ENCODE peak calls at places on chromosomes 7 and 10, in five cellular contexts. E is HepG2, V is GM12878, F is WTC11, P is K562. J is an unnamed sample.
A peak's percentile ranks its signal among the peaks of the same experiment; 100 is the strongest.

GRCh38 chr10:22335204-22335956 is 9.9 kb upstream of the SPAG6 start:
- DNase-seq in E (no peak), V (no peak), F (peak; percentile 58), P (no peak), J (peak; percentile 78)

GRCh38 chr10:35574924-35575352 is 30.2 kb upstream of the GJD4 start:
- DNase-seq in E (no peak), V (no peak), F (peak; percentile 55), P (peak; percentile 16), J (peak; percentile 61)

GRCh38 chr7:66205736-66206080 is 574 bp downstream of the TPST1 start:
- DNase-seq in E (no peak), V (no peak), F (peak; percentile 31), P (no peak), J (peak; percentile 27)

GRCh38 chr7:22393825-22394458 is 37.0 kb upstream of the RAPGEF5 start:
- DNase-seq in E (no peak), V (no peak), F (no peak), P (no peak), J (no peak)

GRCh38 chr10:30014511-30014910 is 44.9 kb downstream of the JCAD start:
- DNase-seq in E (no peak), V (no peak), F (no peak), P (no peak), J (no peak)

GRCh38 chr10:24418532-24418931 is 209.6 kb downstream of the KIAA1217 start:
- DNase-seq in E (no peak), V (no peak), F (no peak), P (no peak), J (peak; percentile 24)

GRCh38 chr10:22681783-22682183 is 32.6 kb downstream of the PIP4K2A start:
- DNase-seq in E (peak; percentile 85), V (no peak), F (no peak), P (peak; percentile 75), J (no peak)

GRCh38 chr7:68245688-68246087 is 1249.1 kb downstream of the TYW1 start:
- DNase-seq in E (no peak), V (no peak), F (no peak), P (no peak), J (peak; percentile 8)

GRCh38 chr10:123180691-123181090 is 26.5 kb downstream of the BUB3 start:
- DNase-seq in E (no peak), V (no peak), F (no peak), P (no peak), J (no peak)

GRCh38 chr10:117762819-117763172 is 220.2 kb downstream of the EMX2 start:
- DNase-seq in E (no peak), V (no peak), F (no peak), P (peak; percentile 11), J (no peak)

GRCh38 chr10:33136781-33137180 is 178.8 kb upstream of the ITGB1 start:
- DNase-seq in E (no peak), V (no peak), F (no peak), P (no peak), J (no peak)

GRCh38 chr10:88130912-88131311 is 267.5 kb downstream of the PTEN start:
- DNase-seq in E (no peak), V (no peak), F (no peak), P (no peak), J (no peak)

GRCh38 chr10:123408660-123409059 is 254.5 kb downstream of the BUB3 start:
- DNase-seq in E (no peak), V (no peak), F (no peak), P (no peak), J (no peak)

GRCh38 chr7:51138121-51139085 is 178.2 kb downstream of the COBL start:
- DNase-seq in E (no peak), V (no peak), F (no peak), P (no peak), J (no peak)

GRCh38 chr10:132689721-132690360 is 96.1 kb downstream of the NKX6-2 start:
- DNase-seq in E (no peak), V (no peak), F (peak; percentile 11), P (no peak), J (no peak)

GRCh38 chr10:77320852-77321496 is 316.6 kb downstream of the KCNMA1 start:
- DNase-seq in E (no peak), V (no peak), F (no peak), P (no peak), J (no peak)

GRCh38 chr10:57925045-57925444 is 342.6 kb downstream of the IPMK start:
- DNase-seq in E (no peak), V (no peak), F (no peak), P (no peak), J (no peak)

GRCh38 chr10:70729763-70730357 is 55.3 kb downstream of the TBATA start:
- DNase-seq in E (no peak), V (no peak), F (no peak), P (no peak), J (no peak)

GRCh38 chr10:95467162-95467599 is 94.0 kb downstream of the SORBS1 start:
- DNase-seq in E (peak; percentile 83), V (no peak), F (peak; percentile 77), P (peak; percentile 83), J (peak; percentile 89)

GRCh38 chr10:113015201-113015600 is 65.2 kb downstream of the TCF7L2 start:
- DNase-seq in E (no peak), V (no peak), F (no peak), P (no peak), J (no peak)

GRCh38 chr10:133261726-133262325 is 14.8 kb downstream of the ADAM8 start:
- DNase-seq in E (no peak), V (no peak), F (peak; percentile 81), P (peak; percentile 79), J (peak; percentile 73)

GRCh38 chr7:142457146-142457703 is 199.4 kb upstream of the PRSS58 start:
- DNase-seq in E (no peak), V (no peak), F (no peak), P (no peak), J (no peak)

GRCh38 chr10:81036257-81036656 is 498.6 kb downstream of the SH2D4B start:
- DNase-seq in E (no peak), V (peak; percentile 81), F (no peak), P (no peak), J (no peak)

GRCh38 chr10:81031774-81032173 is 494.1 kb downstream of the SH2D4B start:
- DNase-seq in E (no peak), V (peak; percentile 40), F (no peak), P (no peak), J (no peak)

GRCh38 chr10:81040031-81040430 is 502.3 kb downstream of the SH2D4B start:
- DNase-seq in E (no peak), V (no peak), F (no peak), P (no peak), J (no peak)

GRCh38 chr10:81034376-81034775 is 496.7 kb downstream of the SH2D4B start:
- DNase-seq in E (no peak), V (no peak), F (no peak), P (no peak), J (no peak)
- TF ChIP-seq CREB1 in E (no peak), V (peak; percentile 13), F (no peak), P (no peak), J (no peak)

GRCh38 chr10:119428789-119429188 is 113.7 kb downstream of the RGS10 start:
- DNase-seq in E (no peak), V (no peak), F (no peak), P (no peak), J (no peak)
- TF ChIP-seq CREB1 in E (no peak), V (no peak), F (no peak), P (no peak), J (no peak)

GRCh38 chr10:5737352-5737751 is 52.7 kb downstream of the TASOR2 start:
- DNase-seq in E (no peak), V (no peak), F (peak; percentile 48), P (no peak), J (peak; percentile 70)
- TF ChIP-seq CREB1 in E (no peak), V (no peak), F (no peak), P (no peak), J (no peak)

GRCh38 chr7:80587538-80587937 is 50.9 kb upstream of the CD36 start:
- DNase-seq in E (no peak), V (no peak), F (no peak), P (no peak), J (no peak)

GRCh38 chr7:80583901-80584300 is 54.5 kb upstream of the CD36 start:
- DNase-seq in E (no peak), V (no peak), F (no peak), P (no peak), J (no peak)

GRCh38 chr7:80588591-80588990 is 49.9 kb upstream of the CD36 start:
- DNase-seq in E (no peak), V (no peak), F (no peak), P (no peak), J (no peak)

GRCh38 chr7:80581472-80581871 is 57.0 kb upstream of the CD36 start:
- DNase-seq in E (no peak), V (no peak), F (no peak), P (no peak), J (no peak)

DNA sequence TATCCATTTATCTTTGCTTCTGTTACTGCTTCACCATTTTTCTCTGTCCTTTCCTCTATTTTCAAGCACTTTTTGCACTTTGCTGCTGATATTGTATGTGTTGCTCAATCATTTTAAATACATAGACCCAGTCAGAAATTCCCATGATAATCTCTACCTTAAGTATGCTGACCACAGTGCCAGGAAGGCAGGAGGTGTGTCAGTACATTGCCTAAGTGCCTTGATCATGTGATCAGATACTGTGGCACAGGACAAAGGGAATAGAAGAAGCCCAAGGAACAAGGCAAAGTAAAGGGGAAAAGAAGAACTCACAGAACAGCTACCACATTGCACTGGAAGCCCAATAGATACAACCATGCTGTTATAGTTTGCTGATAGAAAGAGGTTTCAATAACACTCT is 53.7 kb upstream of the CD36 start:
- DNase-seq in E (peak; percentile 29), V (no peak), F (no peak), P (no peak), J (peak; percentile 16)
- TF ChIP-seq CREB1 in E (no peak), V (no peak), F (no peak), P (no peak), J (no peak)

GRCh38 chr7:100483728-100484635 is at the start of gene NYAP1:
- DNase-seq in E (no peak), V (no peak), F (peak; percentile 63), P (peak; percentile 83), J (peak; percentile 72)
- TF ChIP-seq CREB1 in E (no peak), V (no peak), F (no peak), P (peak; percentile 5), J (no peak)

DNA sequence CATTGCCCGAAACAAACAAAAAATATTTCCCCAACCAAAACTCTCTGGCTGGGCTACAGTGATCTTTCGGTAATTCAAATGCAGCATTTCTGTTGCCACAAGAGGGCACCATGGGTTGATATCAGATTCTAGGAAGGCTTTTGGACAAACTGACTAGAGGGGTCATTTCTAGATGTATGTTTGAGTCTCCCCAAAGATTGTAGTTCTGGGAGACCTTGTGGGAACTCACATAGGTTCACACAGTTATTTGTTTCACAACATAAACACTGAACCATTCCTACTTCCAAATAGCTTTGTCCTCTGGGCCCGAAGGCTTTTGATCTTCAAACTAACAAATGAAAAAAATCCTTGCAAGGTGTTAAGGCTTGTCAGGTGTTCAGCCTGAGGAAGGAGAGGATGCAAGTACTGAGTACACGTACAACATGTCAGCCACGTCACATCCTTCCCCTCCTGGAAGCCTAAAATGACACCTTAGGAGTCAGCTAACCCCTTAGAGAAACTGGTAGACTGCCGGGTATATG is 37.0 kb upstream of the IL15RA start:
- DNase-seq in E (peak; percentile 34), V (peak; percentile 30), F (peak; percentile 55), P (peak; percentile 68), J (peak; percentile 80)
- TF ChIP-seq CREB1 in E (no peak), V (no peak), F (no peak), P (no peak), J (no peak)

GRCh38 chr10:9547921-9548904 is 1469.5 kb upstream of the CELF2 start:
- DNase-seq in E (no peak), V (no peak), F (no peak), P (no peak), J (no peak)
- TF ChIP-seq CREB1 in E (no peak), V (no peak), F (no peak), P (no peak), J (no peak)

GRCh38 chr10:59814878-59815277 is 61.6 kb upstream of the MRLN start:
- DNase-seq in E (no peak), V (no peak), F (no peak), P (no peak), J (no peak)
- TF ChIP-seq CREB1 in E (no peak), V (no peak), F (no peak), P (no peak), J (no peak)

J was measured in GM23338.